ENCODE peak calls at places on chromosomes 3 and 15, in seven cellular contexts. N is IMR-90, J is neuronal stem cell, Q is mesenchymal stem cell, R is H1, X is H9, I is trophoblast cell. O is an unnamed sample.

GRCh38 chr3:146218880-146219866 is 31.7 kb downstream of the PLSCR4 start:
- DNase-seq in N (peak), J (no peak), Q (peak), R (no peak), X (no peak), I (peak), O (no peak)

GRCh38 chr3:45548724-45549123 is 45.8 kb upstream of the LIMD1 start:
- DNase-seq in N (no peak), J (no peak), Q (no peak), R (no peak), X (no peak), I (no peak), O (no peak)

GRCh38 chr15:39786444-39787056 is 3.9 kb upstream of the FSIP1 start:
- DNase-seq in N (peak), J (peak), Q (peak), R (no peak), X (no peak), I (peak), O (peak)

GRCh38 chr3:31014317-31015040 is 120.0 kb upstream of the GADL1 start:
- DNase-seq in N (peak), J (no peak), Q (no peak), R (no peak), X (no peak), I (no peak), O (no peak)

GRCh38 chr15:39885099-39885777 is 34.8 kb downstream of the GPR176 start:
- DNase-seq in N (no peak), J (no peak), Q (no peak), R (no peak), X (no peak), I (no peak), O (no peak)

GRCh38 chr15:76078285-76078863 is 18.6 kb downstream of the TMEM266 start:
- DNase-seq in N (no peak), J (no peak), Q (no peak), R (no peak), X (no peak), I (no peak), O (no peak)

GRCh38 chr15:42994546-42994945 is 74.0 kb upstream of the TTBK2 start:
- DNase-seq in N (peak), J (no peak), Q (peak), R (no peak), X (no peak), I (no peak), O (peak)

GRCh38 chr15:74378853-74379252 is 11.4 kb upstream of the CYP11A1 start:
- DNase-seq in N (peak), J (no peak), Q (no peak), R (no peak), X (peak), I (peak), O (no peak)

GRCh38 chr15:63052128-63052826 is 9.7 kb downstream of the TPM1 start:
- DNase-seq in N (no peak), J (no peak), Q (peak), R (no peak), X (no peak), I (no peak), O (peak)

GRCh38 chr3:196260784-196261183 is 26.7 kb downstream of the PCYT1A start:
- DNase-seq in N (no peak), J (no peak), Q (no peak), R (no peak), X (no peak), I (no peak), O (no peak)

GRCh38 chr15:58423205-58423604 is 8.6 kb upstream of the LIPC start:
- DNase-seq in N (no peak), J (no peak), Q (no peak), R (no peak), X (no peak), I (no peak), O (no peak)

GRCh38 chr3:10703875-10704274 is 112.2 kb upstream of the SLC6A11 start:
- DNase-seq in N (peak), J (peak), Q (no peak), R (peak), X (peak), I (no peak), O (peak)

GRCh38 chr3:128274837-128275236 is 121.6 kb downstream of the EEFSEC start:
- DNase-seq in N (peak), J (no peak), Q (peak), R (no peak), X (peak), I (peak), O (peak)

GRCh38 chr15:47332481-47332880 is 384.8 kb upstream of the SEMA6D start:
- DNase-seq in N (peak), J (no peak), Q (peak), R (no peak), X (no peak), I (peak), O (peak)

GRCh38 chr3:12313519-12313918 is 24.6 kb downstream of the PPARG start:
- DNase-seq in N (no peak), J (no peak), Q (no peak), R (no peak), X (no peak), I (no peak), O (no peak)

GRCh38 chr15:65110676-65111292 is 4.2 kb downstream of the UBAP1L start:
- DNase-seq in N (peak), J (no peak), Q (peak), R (no peak), X (no peak), I (no peak), O (peak)

GRCh38 chr3:48702320-48702921 is 14.6 kb downstream of the IP6K2 start:
- DNase-seq in N (no peak), J (no peak), Q (no peak), R (no peak), X (peak), I (peak), O (no peak)

GRCh38 chr15:68052431-68052830 is 1.7 kb upstream of the PIAS1 start:
- DNase-seq in N (peak), J (no peak), Q (no peak), R (no peak), X (no peak), I (peak), O (peak)

DNA sequence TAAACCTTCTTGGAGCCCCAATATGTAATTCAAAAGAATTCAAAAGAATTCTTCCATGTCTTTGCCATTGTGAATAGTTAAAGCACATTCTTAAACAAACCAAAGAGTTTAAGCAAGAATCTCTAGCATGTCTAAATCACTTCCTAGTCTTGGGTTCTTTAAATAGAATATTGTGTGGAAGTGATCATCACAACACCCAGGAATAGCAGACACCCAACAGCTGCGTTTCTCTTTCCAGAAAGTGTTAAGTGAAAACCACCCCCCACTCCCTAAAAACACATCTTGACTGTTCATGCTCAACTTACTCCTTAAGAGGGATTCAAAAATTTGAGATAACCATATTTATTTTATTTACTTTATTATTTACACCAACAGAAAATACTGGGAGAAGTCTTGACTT is 24.1 kb upstream of the CAPN7 start:
- DNase-seq in N (no peak), J (no peak), Q (peak), R (no peak), X (no peak), I (no peak), O (no peak)
- H2BK120ac ChIP-seq in N (no peak), J (no peak), Q (no peak), R (no peak), X (no peak), I (no peak), O (no peak)

GRCh38 chr3:100260081-100260684 is 609 bp upstream of the TBC1D23 start:
- DNase-seq in N (peak), J (peak), Q (peak), R (no peak), X (peak), I (no peak), O (peak)

GRCh38 chr3:100256724-100257123 is 4.1 kb upstream of the TBC1D23 start:
- DNase-seq in N (peak), J (no peak), Q (no peak), R (no peak), X (no peak), I (no peak), O (no peak)

GRCh38 chr3:100254168-100254777 is 6.5 kb upstream of the TBC1D23 start:
- DNase-seq in N (peak), J (peak), Q (peak), R (peak), X (peak), I (peak), O (peak)

GRCh38 chr3:100260685-100261480 is at the start of gene TBC1D23:
- DNase-seq in N (peak), J (peak), Q (peak), R (peak), X (peak), I (peak), O (peak)

GRCh38 chr3:100257601-100258000 is 3.2 kb upstream of the TBC1D23 start:
- DNase-seq in N (peak), J (no peak), Q (no peak), R (no peak), X (no peak), I (no peak), O (peak)
- H3K4me2 ChIP-seq in N (no peak), J (no peak), Q (no peak), R (no peak), X (no peak), I (no peak), O (no peak)

DNA sequence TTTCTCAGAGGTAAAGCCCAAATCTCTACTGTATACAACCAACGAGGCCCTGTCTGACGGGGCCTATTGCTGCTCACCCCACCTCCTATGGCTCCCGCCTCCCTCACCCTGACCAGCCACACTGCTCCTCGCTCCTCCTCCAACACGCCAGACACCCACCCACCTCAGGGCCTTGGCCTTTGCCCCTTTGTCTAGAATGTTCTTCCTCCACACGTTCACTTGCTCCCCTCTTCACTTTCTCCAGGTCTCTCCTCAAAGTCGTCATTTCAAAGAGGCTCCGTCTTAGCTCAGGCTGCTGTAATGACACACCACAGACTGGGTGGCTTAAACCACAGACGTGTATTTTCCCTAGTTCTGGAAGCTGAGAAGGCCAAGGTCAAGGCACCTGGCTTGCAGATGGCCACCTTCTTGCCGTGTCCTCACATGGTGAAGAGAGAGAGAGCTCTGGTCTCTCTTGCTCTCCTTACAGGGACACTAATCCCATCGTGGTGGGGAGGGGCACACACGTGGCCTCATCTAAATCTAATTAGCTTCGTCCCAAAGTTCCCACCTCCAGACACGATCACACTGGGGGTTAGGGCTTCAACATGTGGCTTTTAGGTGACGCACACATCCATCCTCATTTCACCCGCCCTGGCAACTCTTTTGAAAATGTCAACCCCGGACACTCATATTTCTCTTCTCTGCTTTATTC is 98.2 kb downstream of the TLE3 start:
- DNase-seq in N (no peak), J (no peak), Q (no peak), R (no peak), X (no peak), I (no peak), O (no peak)
- H2BK120ac ChIP-seq in N (no peak), J (no peak), Q (no peak), R (no peak), X (no peak), I (no peak), O (no peak)

DNA sequence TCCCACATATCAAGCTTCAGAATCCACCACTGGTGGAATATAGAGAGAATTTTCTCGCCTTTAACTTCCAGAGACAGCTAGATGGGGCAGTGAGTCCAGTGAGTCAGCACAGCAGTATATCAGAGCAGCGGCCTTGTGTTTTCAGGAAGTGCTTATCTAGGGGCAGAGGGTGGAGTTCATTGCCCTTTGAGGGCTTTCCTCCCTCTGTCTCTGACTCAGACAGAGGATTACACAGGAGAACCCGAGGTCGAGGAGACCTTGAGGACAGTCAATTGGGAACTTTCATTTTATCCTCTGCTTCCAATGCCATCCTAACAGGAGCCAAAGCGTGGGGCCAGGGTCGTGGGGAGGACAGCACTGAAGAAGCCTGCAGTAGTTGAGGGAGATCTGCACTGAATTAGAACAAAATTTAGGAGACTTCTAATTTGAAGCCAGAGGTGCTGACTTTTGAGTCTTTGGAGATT is 109.6 kb upstream of the UMPS start:
- DNase-seq in N (peak), J (no peak), Q (peak), R (no peak), X (no peak), I (peak), O (peak)
- H3K4me2 ChIP-seq in N (no peak), J (no peak), Q (no peak), R (no peak), X (no peak), I (no peak), O (no peak)

DNA sequence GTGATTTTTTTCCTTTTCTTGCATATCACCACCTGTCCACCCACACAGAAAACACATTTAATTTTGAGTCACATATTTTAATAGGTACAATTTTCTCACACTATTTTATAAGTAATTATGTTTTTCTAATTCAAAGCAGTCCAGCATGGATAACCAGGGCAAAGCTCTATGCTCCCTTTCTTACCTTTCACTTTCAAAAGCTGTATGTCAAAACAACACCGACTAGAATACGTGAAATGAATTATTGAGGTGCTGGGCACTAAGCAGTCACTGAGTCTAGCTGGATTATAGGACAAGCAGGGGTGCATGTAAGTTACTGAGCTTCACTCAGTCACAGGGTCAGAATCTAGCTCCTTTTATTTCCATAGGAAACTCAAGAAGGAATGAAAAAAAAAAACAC is 60.6 kb downstream of the LSAMP start:
- DNase-seq in N (no peak), J (no peak), Q (no peak), R (no peak), X (no peak), I (no peak), O (no peak)
- H2BK120ac ChIP-seq in N (no peak), J (no peak), Q (no peak), R (no peak), X (no peak), I (no peak), O (no peak)

GRCh38 chr3:186509423-186509822 is 34.8 kb downstream of the CRYGS start:
- DNase-seq in N (no peak), J (no peak), Q (no peak), R (no peak), X (no peak), I (no peak), O (no peak)
- H3K4me2 ChIP-seq in N (no peak), J (no peak), Q (no peak), R (no peak), X (no peak), I (no peak), O (no peak)